ENCODE peak calls at places on chromosomes 3 and 15, in four cellular contexts. K is SK-N-SH, N is hepatocyte, I is GM23338. B is an unnamed sample.

GRCh38 chr3:134373942-134374790 is at the start of gene AMOTL2:
- DNase-seq in K (peak; percentile 91), N (peak; percentile 96), I (peak; percentile 99), B (peak; percentile 100)

GRCh38 chr15:93942140-93942808 is 289.1 kb upstream of the MCTP2 start:
- DNase-seq in K (no peak), N (no peak), I (no peak), B (peak; percentile 44)

GRCh38 chr3:125087768-125088391 is 32.1 kb upstream of the HEG1 start:
- DNase-seq in K (no peak), N (no peak), I (no peak), B (peak; percentile 83)

GRCh38 chr15:75171408-75171807 is 30.3 kb upstream of the C15orf39 start:
- DNase-seq in K (no peak), N (no peak), I (no peak), B (peak; percentile 93)

GRCh38 chr3:6657591-6657990 is 203.3 kb upstream of the GRM7 start:
- DNase-seq in K (no peak), N (no peak), I (no peak), B (no peak)

GRCh38 chr3:99950921-99951320 is 133.3 kb downstream of the CMSS1 start:
- DNase-seq in K (no peak), N (no peak), I (no peak), B (no peak)

GRCh38 chr15:69298697-69299441 is at the start of gene PAQR5:
- DNase-seq in K (peak; percentile 91), N (peak; percentile 64), I (peak; percentile 61), B (peak; percentile 92)

GRCh38 chr3:38662544-38662943 is 13.1 kb upstream of the SCN5A start:
- DNase-seq in K (no peak), N (peak; percentile 39), I (peak; percentile 91), B (peak; percentile 44)

GRCh38 chr3:134029734-134030381 is at the start of gene SLCO2A1:
- DNase-seq in K (peak; percentile 81), N (peak; percentile 81), I (peak; percentile 78), B (peak; percentile 90)

GRCh38 chr15:26864664-26865191 is 2.1 kb upstream of the GABRA5 start:
- DNase-seq in K (peak; percentile 77), N (peak; percentile 72), I (peak; percentile 90), B (peak; percentile 96)

GRCh38 chr3:15858547-15859506 is 61.0 kb upstream of the ANKRD28 start:
- DNase-seq in K (peak; percentile 60), N (peak; percentile 70), I (peak; percentile 86), B (no peak)

GRCh38 chr3:53806182-53807116 is 39.8 kb downstream of the CHDH start:
- DNase-seq in K (no peak), N (peak; percentile 60), I (no peak), B (peak; percentile 96)

GRCh38 chr15:82625136-82625535 is 22.0 kb downstream of the CPEB1 start:
- DNase-seq in K (no peak), N (no peak), I (no peak), B (no peak)

GRCh38 chr3:111859974-111860859 is 1.2 kb downstream of the PHLDB2 start:
- DNase-seq in K (peak; percentile 69), N (peak; percentile 87), I (peak; percentile 99), B (peak; percentile 79)

GRCh38 chr3:1082024-1082633 is 10.7 kb upstream of the CNTN6 start:
- DNase-seq in K (peak; percentile 33), N (peak; percentile 80), I (peak; percentile 85), B (no peak)

GRCh38 chr3:107524214-107525100 is 1.7 kb downstream of the BBX start:
- DNase-seq in K (peak; percentile 82), N (peak; percentile 77), I (peak; percentile 59), B (peak; percentile 91)

GRCh38 chr3:72892870-72893269 is 5.0 kb downstream of the GXYLT2 start:
- DNase-seq in K (peak; percentile 40), N (no peak), I (peak; percentile 90), B (no peak)

GRCh38 chr15:69398541-69398940 is 15.6 kb upstream of the KIF23 start:
- DNase-seq in K (no peak), N (no peak), I (no peak), B (peak; percentile 81)

GRCh38 chr3:119700269-119700919 is 2.4 kb upstream of the CFAP91 start:
- DNase-seq in K (no peak), N (peak; percentile 25), I (no peak), B (no peak)

GRCh38 chr15:67066041-67067021 is 929 bp downstream of the SMAD3 start:
- DNase-seq in K (peak; percentile 65), N (no peak), I (peak; percentile 67), B (peak; percentile 90)

GRCh38 chr3:15796771-15797599 is 794 bp downstream of the ANKRD28 start:
- DNase-seq in K (peak; percentile 9), N (peak; percentile 20), I (peak; percentile 57), B (no peak)

GRCh38 chr15:32994810-32995424 is 199.6 kb downstream of the FMN1 start:
- DNase-seq in K (peak; percentile 38), N (peak; percentile 30), I (peak; percentile 52), B (no peak)
- H2AFZ ChIP-seq in K (no peak overlapping the region), N (no peak overlapping the region), I (no peak overlapping the region), B (peak overlapping the region; percentile 24)

DNA sequence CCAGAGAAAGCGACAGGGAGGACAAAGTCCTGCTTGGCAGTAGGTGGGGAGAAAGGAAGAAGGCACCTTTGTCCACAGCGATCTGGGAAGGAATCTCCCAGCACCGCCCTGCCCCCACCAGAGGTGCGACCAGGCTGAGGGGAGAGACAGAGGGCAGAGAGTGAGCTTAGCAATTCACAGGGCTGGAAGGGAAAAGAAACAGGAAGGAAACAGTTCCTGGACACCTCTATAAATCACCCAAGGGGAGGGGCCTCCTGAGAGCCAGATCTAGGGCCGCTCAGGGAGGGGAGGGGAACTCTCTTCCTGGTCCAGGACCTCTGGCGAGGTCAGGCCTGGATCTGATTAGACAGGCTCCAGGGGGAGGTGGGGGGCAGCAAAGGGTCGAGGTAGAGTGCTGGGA is 35.4 kb downstream of the RNU5B-1 start:
- DNase-seq in K (peak; percentile 55), N (peak; percentile 68), I (peak; percentile 44), B (no peak)
- H2AFZ ChIP-seq in K (no peak overlapping the region), N (peak overlapping the region; percentile 47), I (no peak overlapping the region), B (no peak overlapping the region)

DNA sequence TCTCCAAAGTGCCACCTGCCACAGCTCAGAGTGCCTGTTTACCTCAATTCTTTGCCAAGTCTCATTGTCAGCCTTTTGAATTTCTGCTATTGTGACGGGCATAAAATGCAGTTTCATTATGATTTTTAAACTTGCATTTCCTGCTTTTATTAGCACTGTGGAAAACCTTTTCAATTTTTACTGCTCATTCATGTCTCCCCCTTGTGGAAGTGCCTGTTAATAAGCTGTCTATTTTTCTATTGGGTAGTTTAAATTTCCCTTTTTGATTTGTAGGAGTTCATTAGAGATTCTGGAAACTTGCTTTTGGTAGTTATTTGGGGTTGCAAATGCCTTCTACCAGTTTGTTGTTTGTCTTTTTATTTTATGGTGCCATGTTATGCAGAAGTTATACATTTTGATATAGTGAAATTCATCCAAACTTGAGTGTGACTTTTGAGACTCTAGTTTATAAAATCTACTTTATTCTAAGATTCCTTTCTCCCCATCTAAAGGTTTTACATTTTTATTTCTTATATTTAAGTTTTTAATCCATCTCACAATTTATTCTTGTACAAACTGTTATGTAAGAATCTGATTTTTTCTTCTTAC is 53.9 kb upstream of the FRMD4B start:
- DNase-seq in K (no peak), N (peak; percentile 36), I (peak; percentile 39), B (no peak)
- H2AFZ ChIP-seq in K (peak overlapping the region; percentile 30), N (no peak overlapping the region), I (no peak overlapping the region), B (peak overlapping the region; percentile 36)

GRCh38 chr3:183224581-183224980 is 28.5 kb upstream of the B3GNT5 start:
- DNase-seq in K (no peak), N (no peak), I (no peak), B (no peak)
- H2AFZ ChIP-seq in K (no peak overlapping the region), N (no peak overlapping the region), I (no peak overlapping the region), B (no peak overlapping the region)

GRCh38 chr3:151082880-151083838 is 2.3 kb upstream of the MED12L start:
- DNase-seq in K (no peak), N (no peak), I (no peak), B (no peak)

GRCh38 chr3:151086484-151087456 is 1.3 kb downstream of the MED12L start:
- DNase-seq in K (peak; percentile 89), N (peak; percentile 93), I (peak; percentile 84), B (peak; percentile 99)

GRCh38 chr3:151084893-151085226 is 604 bp upstream of the MED12L start:
- DNase-seq in K (no peak), N (no peak), I (no peak), B (peak; percentile 50)

GRCh38 chr3:151085889-151086483 is 522 bp downstream of the MED12L start:
- DNase-seq in K (peak; percentile 82), N (peak; percentile 50), I (peak; percentile 60), B (peak; percentile 83)

DNA sequence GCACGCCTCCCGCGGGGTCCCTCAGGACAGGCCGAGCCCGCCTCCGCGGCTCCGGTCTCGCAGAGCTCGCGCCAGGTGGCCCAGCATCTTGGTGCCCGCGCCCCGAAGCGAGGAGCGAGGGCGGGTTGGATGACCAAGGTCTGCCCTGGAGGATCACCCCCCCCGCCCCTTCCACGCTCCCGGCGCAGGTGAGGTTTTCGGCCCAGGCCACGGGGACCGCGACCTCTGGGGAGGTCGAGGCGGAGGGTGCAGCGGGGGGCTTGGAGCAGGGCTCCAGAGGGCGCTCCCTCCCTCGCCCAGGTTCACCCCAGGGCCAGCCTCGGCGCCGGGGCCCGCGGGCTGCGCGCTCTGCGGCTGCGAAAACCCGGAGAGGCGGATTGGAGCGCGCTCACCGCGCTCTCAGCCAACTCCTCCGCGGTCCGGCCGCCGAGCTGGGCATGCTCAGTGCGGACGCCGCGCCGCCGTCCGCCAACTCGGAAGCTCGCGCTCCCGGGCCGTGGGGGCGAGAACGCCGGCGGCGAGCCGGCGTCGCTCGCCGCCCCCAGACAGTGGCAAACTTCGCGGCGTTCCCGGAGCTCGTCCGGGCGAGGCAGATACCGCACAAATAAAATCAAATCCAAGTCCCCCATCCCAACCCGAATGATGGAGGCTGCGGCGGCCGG is at the start of gene MED12L:
- DNase-seq in K (peak; percentile 95), N (peak; percentile 90), I (peak; percentile 86), B (peak; percentile 99)
- H2AFZ ChIP-seq in K (peak within 1 kb of the TSS; percentile 87), N (peak within 1 kb of the TSS; percentile 100), I (peak within 1 kb of the TSS; percentile 97), B (peak within 1 kb of the TSS; percentile 15)